ENCODE peak calls at places on chromosomes 3 and 15, in five cellular contexts. H is posterior cingulate gyrus; L is activated T-helper 1 cell treated with Interleukin-2 at 50 U/mL for 16 hours; D is activated CD8-positive, alpha-beta memory T cell treated with anti-CD3 and anti-CD28 coated beads, Interleukin-2, amount 50 U/mL, for 48 hours; M is effector memory CD4-positive, alpha-beta T cell. Z is an unnamed sample.

GRCh38 chr3:117234321-117234720 is 524.7 kb downstream of the TUSC7 start:
- DNase-seq in M (no peak), L (no peak), H (no peak), D (no peak), Z (no peak)

GRCh38 chr3:53754325-53754724 is 91.9 kb downstream of the CHDH start:
- DNase-seq in L (no peak), M (no peak), H (peak; percentile 60), D (no peak), Z (no peak)

GRCh38 chr15:79105141-79105540 is 14.6 kb upstream of the RASGRF1 start:
- DNase-seq in L (no peak), M (no peak), D (no peak), H (no peak), Z (no peak)

GRCh38 chr15:41501191-41501917 is 7.7 kb downstream of the ITPKA start:
- DNase-seq in L (no peak), H (no peak), D (peak; percentile 72), M (no peak), Z (no peak)

GRCh38 chr3:173920386-173920785 is 522.8 kb downstream of the NLGN1 start:
- DNase-seq in D (no peak), L (no peak), M (no peak), H (no peak), Z (no peak)

GRCh38 chr3:194135806-194136518 is at the start of gene HES1:
- DNase-seq in D (peak; percentile 69), H (peak; percentile 91), L (no peak), M (no peak), Z (peak; percentile 94)

GRCh38 chr3:196989721-196990262 is 21.2 kb upstream of the PIGZ start:
- DNase-seq in M (no peak), H (peak; percentile 87), L (no peak), D (no peak), Z (no peak)

GRCh38 chr15:71916834-71917233 is 106.5 kb downstream of the NR2E3 start:
- DNase-seq in L (no peak), H (no peak), M (no peak), D (no peak), Z (no peak)

Z was measured in AG09319.